ENCODE peak calls at places on chromosomes 6 and 20, in seven cellular contexts. Q is right lobe of liver; U is NCI-H446; H is Right ventricle myocardium superior; I is H54; G is upper lobe of right lung; Z is activated CD4-positive, alpha-beta T cell treated with anti-CD3 and anti-CD28 coated beads, Interleukin-2, amount 50 U/mL, for 1 hour. B is an unnamed sample.

GRCh38 chr6:43964659-43965570 is 162.3 kb downstream of the MRPL14 start:
- DNase-seq in Q (no peak), Z (no peak), H (no peak), G (no peak), U (no peak), I (no peak), B (no peak)

GRCh38 chr6:144364727-144365126 is 79.6 kb downstream of the UTRN start:
- DNase-seq in G (no peak), U (no peak), Q (no peak), Z (no peak), I (no peak), H (no peak), B (no peak)

GRCh38 chr20:48827880-48828733 is at the start of gene PREX1:
- DNase-seq in G (peak; percentile 89), Z (peak; percentile 82), I (peak; percentile 56), H (peak; percentile 90), Q (peak; percentile 86), U (peak; percentile 83), B (peak; percentile 92)

GRCh38 chr6:133404728-133405127 is 163.6 kb downstream of the EYA4 start:
- DNase-seq in I (no peak), U (no peak), H (no peak), Q (no peak), Z (no peak), G (no peak), B (no peak)

GRCh38 chr6:125114248-125114858 is 39.2 kb upstream of the TPD52L1 start:
- DNase-seq in H (no peak), G (no peak), Z (peak; percentile 32), U (peak; percentile 68), I (no peak), Q (no peak), B (no peak)

GRCh38 chr20:7980332-7981046 is 39.1 kb downstream of the TMX4 start:
- DNase-seq in Q (no peak), G (no peak), Z (no peak), U (no peak), I (no peak), H (no peak), B (no peak)

GRCh38 chr6:44925100-44925739 is 402.9 kb upstream of the RUNX2 start:
- DNase-seq in Q (no peak), H (no peak), U (no peak), I (no peak), G (no peak), Z (no peak), B (no peak)

GRCh38 chr6:31822038-31822821 is 5.3 kb upstream of the HSPA1B start:
- DNase-seq in H (peak; percentile 88), Z (peak; percentile 45), Q (peak; percentile 87), U (no peak), I (peak; percentile 61), G (peak; percentile 85), B (peak; percentile 95)

GRCh38 chr6:134175532-134176282 is 123.3 kb upstream of the SLC2A12 start:
- DNase-seq in U (peak; percentile 43), Z (peak; percentile 41), I (no peak), Q (peak; percentile 82), H (peak; percentile 87), G (peak; percentile 90), B (peak; percentile 95)

GRCh38 chr6:112480551-112480950 is 133.4 kb downstream of the RFPL4B start:
- DNase-seq in Q (no peak), G (no peak), Z (no peak), H (no peak), U (no peak), I (peak; percentile 19), B (no peak)

GRCh38 chr20:39036011-39036410 is 73.9 kb downstream of the DHX35 start:
- DNase-seq in Z (no peak), U (no peak), I (no peak), G (no peak), H (no peak), Q (no peak), B (no peak)